ENCODE peak calls at places on chromosome 13, in four cellular contexts. A, Y, B and U are unnamed samples.

GRCh38 chr13:49791753-49792549 is 531 bp downstream of the KPNA3 start:
- DNase-seq in A (no peak), Y (no peak), B (no peak), U (peak)

GRCh38 chr13:49376121-49376520 is 67.7 kb downstream of the CAB39L start:
- DNase-seq in A (no peak), Y (no peak), B (no peak), U (no peak)

GRCh38 chr13:79440958-79441553 is 35.0 kb upstream of the RBM26 start:
- DNase-seq in A (no peak), Y (no peak), B (no peak), U (no peak)

GRCh38 chr13:31909889-31910551 is 121.6 kb upstream of the FRY start:
- DNase-seq in A (peak), Y (peak), B (peak), U (peak)

GRCh38 chr13:97205971-97206370 is 16.2 kb upstream of the MBNL2 start:
- DNase-seq in A (no peak), Y (no peak), B (no peak), U (no peak)

GRCh38 chr13:57633950-57634828 is 2.6 kb downstream of the PCDH17 start:
- DNase-seq in A (no peak), Y (no peak), B (peak), U (no peak)

GRCh38 chr13:79525051-79525450 is 44.1 kb downstream of the NDFIP2 start:
- DNase-seq in A (no peak), Y (no peak), B (no peak), U (no peak)

GRCh38 chr13:26007774-26008173 is 44.0 kb downstream of the SHISA2 start:
- DNase-seq in A (no peak), Y (no peak), B (no peak), U (no peak)

GRCh38 chr13:86826232-86826631 is 844.9 kb upstream of the SLITRK5 start:
- DNase-seq in A (no peak), Y (no peak), B (no peak), U (no peak)

GRCh38 chr13:99803141-99803540 is 168.4 kb downstream of the ZIC5 start:
- DNase-seq in A (no peak), Y (no peak), B (no peak), U (no peak)

GRCh38 chr13:60019119-60019993 is 144.4 kb downstream of the DIAPH3 start:
- DNase-seq in A (no peak), Y (peak), B (no peak), U (no peak)

GRCh38 chr13:77391475-77391874 is 64.6 kb upstream of the MYCBP2 start:
- DNase-seq in A (no peak), Y (no peak), B (no peak), U (no peak)

DNA sequence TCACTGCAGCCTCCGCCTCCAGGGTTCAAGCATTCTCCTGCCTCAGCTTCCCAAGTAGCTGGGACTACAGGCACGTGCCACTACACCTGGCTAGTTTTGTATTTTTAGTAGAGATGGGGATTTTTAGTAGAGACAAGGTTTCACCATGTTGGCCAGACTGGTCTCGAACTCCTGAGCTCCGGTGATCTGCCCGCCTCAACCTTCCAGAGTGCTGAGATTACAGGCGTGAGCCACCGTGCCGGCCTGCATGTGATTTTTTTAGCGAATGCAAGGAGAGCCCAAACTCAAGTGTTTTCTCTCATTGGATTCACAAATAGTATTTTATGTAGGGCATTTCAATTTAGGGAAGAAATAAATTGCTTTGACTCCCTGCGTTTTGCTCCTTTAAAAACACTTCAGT is 4.4 kb downstream of the ZMYM2 start:
- DNase-seq in A (no peak), Y (no peak), B (no peak), U (no peak)
- TF ChIP-seq JUND in A (no peak), Y (no peak), B (no peak), U (no peak)

DNA sequence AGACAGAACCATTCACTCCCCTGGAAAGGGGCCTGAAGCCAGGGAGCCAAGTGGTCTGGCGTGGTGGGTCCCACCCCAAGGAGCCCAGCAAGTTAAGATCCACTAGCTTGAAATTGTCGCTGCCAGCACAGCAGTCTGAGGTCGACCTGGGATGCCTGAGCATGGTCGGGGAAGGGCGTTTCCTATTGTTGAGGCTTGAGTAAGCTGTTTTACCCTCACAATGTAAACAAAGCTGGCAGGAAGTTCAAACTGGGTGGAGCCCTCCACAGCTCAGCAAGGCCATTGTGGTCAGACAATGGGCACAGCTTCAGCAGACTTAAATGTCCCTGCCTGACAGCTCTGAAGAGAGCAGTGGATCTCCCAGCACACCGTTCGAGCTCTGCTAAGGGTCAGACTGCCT is 195.6 kb upstream of the DACH1 start:
- DNase-seq in A (no peak), Y (no peak), B (no peak), U (no peak)
- TF ChIP-seq JUND in A (no peak), Y (no peak), B (no peak), U (no peak)

GRCh38 chr13:36858285-36858684 is 39.3 kb downstream of the RFXAP start:
- DNase-seq in A (peak), Y (peak), B (peak), U (no peak)
- TF ChIP-seq JUND in A (no peak), Y (no peak), B (no peak), U (no peak)

GRCh38 chr13:73220966-73221720 is 162.3 kb downstream of the KLF5 start:
- DNase-seq in A (no peak), Y (no peak), B (no peak), U (no peak)

GRCh38 chr13:73225983-73226382 is 167.2 kb downstream of the KLF5 start:
- DNase-seq in A (no peak), Y (no peak), B (no peak), U (no peak)

GRCh38 chr13:73224708-73225107 is 165.9 kb downstream of the KLF5 start:
- DNase-seq in A (no peak), Y (no peak), B (no peak), U (no peak)

GRCh38 chr13:73222627-73223026 is 163.8 kb downstream of the KLF5 start:
- DNase-seq in A (no peak), Y (no peak), B (no peak), U (no peak)

DNA sequence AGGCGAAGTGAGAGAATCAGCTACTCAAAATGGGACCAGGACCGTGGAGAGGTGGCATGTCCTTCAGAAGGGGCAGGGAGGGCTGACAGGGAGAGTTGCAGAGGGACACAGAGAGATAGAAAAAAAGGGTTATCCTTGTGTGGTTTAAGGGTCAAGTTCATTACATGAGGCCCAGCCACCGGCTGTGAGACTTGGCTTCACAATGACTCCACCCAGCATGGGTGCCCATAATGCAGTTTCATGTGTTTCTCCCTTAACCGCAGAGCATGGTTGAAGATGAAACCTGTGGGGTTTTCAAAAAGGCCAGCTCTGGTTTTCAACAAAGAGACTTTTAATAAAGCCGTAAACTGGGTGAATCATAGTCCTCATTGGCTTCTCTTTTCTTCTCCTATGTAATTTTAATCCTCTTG is 164.6 kb downstream of the KLF5 start:
- DNase-seq in A (no peak), Y (no peak), B (no peak), U (no peak)
- TF ChIP-seq JUND in A (no peak), Y (no peak), B (no peak), U (no peak)